ENCODE peak calls at places on chromosomes 1 and 21, in ten cellular contexts. V, Z, N, J, T, W, U, S, H and L are unnamed samples.
A peak's percentile ranks its signal among the peaks of the same experiment; 100 is the strongest.

GRCh38 chr1:84619383-84620093 is 45.3 kb upstream of the CTBS start:
- DNase-seq in T (no peak), S (no peak), V (no peak), N (no peak), H (no peak), J (no peak), U (peak; percentile 25), Z (no peak), W (peak; percentile 65), L (no peak)

GRCh38 chr1:68162761-68163160 is 69.6 kb downstream of the WLS start:
- DNase-seq in J (no peak), Z (no peak), S (no peak), U (no peak), H (no peak), V (no peak), T (peak; percentile 4), W (no peak), N (peak; percentile 58), L (no peak)

GRCh38 chr1:13888351-13888996 is 188.5 kb downstream of the PRDM2 start:
- DNase-seq in T (no peak), V (no peak), N (no peak), Z (no peak), J (no peak), H (no peak), W (no peak), S (no peak), U (no peak), L (no peak)

GRCh38 chr1:172344444-172344843 is 76.0 kb upstream of the C1orf105 start:
- DNase-seq in Z (no peak), T (no peak), J (no peak), H (no peak), V (no peak), W (no peak), U (no peak), S (no peak), N (no peak), L (no peak)

GRCh38 chr1:226129230-226129629 is 57.3 kb downstream of the ACBD3 start:
- DNase-seq in W (no peak), Z (no peak), S (no peak), N (no peak), V (no peak), T (no peak), U (no peak), H (no peak), J (no peak), L (no peak)

GRCh38 chr1:33468559-33468958 is 3.9 kb upstream of the ZSCAN20 start:
- DNase-seq in T (no peak), W (no peak), Z (no peak), U (no peak), N (no peak), H (no peak), S (no peak), J (no peak), V (no peak), L (no peak)

GRCh38 chr1:91553196-91553595 is 52.5 kb downstream of the CDC7 start:
- DNase-seq in N (no peak), Z (no peak), J (no peak), V (no peak), H (no peak), U (no peak), W (peak; percentile 84), S (no peak), T (no peak), L (no peak)

GRCh38 chr1:92478393-92478792 is 8.3 kb downstream of the GFI1 start:
- DNase-seq in H (no peak), Z (no peak), W (no peak), N (no peak), V (no peak), J (no peak), U (no peak), T (no peak), S (no peak), L (no peak)

GRCh38 chr21:29168874-29169273 is 38.4 kb downstream of the MAP3K7CL start:
- DNase-seq in W (no peak), T (no peak), J (no peak), S (no peak), U (no peak), H (no peak), N (no peak), Z (no peak), V (no peak), L (no peak)